ENCODE peak calls at places on chromosomes 1 and 21, in eight cellular contexts. One of them, this sample, is unnamed.

GRCh38 chr1:201719812-201720521 is 109.0 kb upstream of the IPO9 start:
- DNase-seq in uterus: peak; percentile 91
- DNase-seq in AG09309: peak; percentile 82
- DNase-seq in AG04449: no peak
- DNase-seq in IMR-90: peak; percentile 85
- DNase-seq in PC-3: no peak
- DNase-seq in BE2C: peak; percentile 78
- DNase-seq in vagina: no peak
- DNase-seq in this sample: peak; percentile 86

GRCh38 chr1:43171312-43171875 is 696 bp downstream of the EBNA1BP2 start:
- DNase-seq in BE2C: no peak
- DNase-seq in vagina: no peak
- DNase-seq in AG04449: no peak
- DNase-seq in PC-3: no peak
- DNase-seq in IMR-90: peak; percentile 1
- DNase-seq in uterus: no peak
- DNase-seq in AG09309: no peak
- DNase-seq in this sample: no peak

GRCh38 chr1:72286401-72286800 is 4.1 kb upstream of the NEGR1 start:
- DNase-seq in vagina: no peak
- DNase-seq in uterus: no peak
- DNase-seq in PC-3: no peak
- DNase-seq in BE2C: no peak
- DNase-seq in AG04449: no peak
- DNase-seq in IMR-90: no peak
- DNase-seq in AG09309: no peak
- DNase-seq in this sample: no peak

GRCh38 chr1:210360852-210361477 is 32.3 kb downstream of the HHAT start:
- DNase-seq in AG04449: peak; percentile 37
- DNase-seq in vagina: no peak
- DNase-seq in IMR-90: peak; percentile 74
- DNase-seq in BE2C: no peak
- DNase-seq in PC-3: peak; percentile 77
- DNase-seq in uterus: no peak
- DNase-seq in AG09309: no peak
- DNase-seq in this sample: peak; percentile 82

GRCh38 chr21:18521204-18521603 is 117.6 kb upstream of the TMPRSS15 start:
- DNase-seq in BE2C: peak; percentile 28
- DNase-seq in vagina: no peak
- DNase-seq in AG04449: no peak
- DNase-seq in PC-3: no peak
- DNase-seq in uterus: no peak
- DNase-seq in AG09309: no peak
- DNase-seq in IMR-90: no peak
- DNase-seq in this sample: no peak

GRCh38 chr1:148309940-148310500 is 157.9 kb upstream of the NBPF11 start:
- DNase-seq in AG09309: no peak
- DNase-seq in uterus: no peak
- DNase-seq in AG04449: no peak
- DNase-seq in IMR-90: no peak
- DNase-seq in vagina: no peak
- DNase-seq in PC-3: no peak
- DNase-seq in BE2C: no peak
- DNase-seq in this sample: no peak

GRCh38 chr21:30238168-30238567 is 22.3 kb upstream of the CLDN8 start:
- DNase-seq in AG04449: no peak
- DNase-seq in AG09309: no peak
- DNase-seq in PC-3: no peak
- DNase-seq in BE2C: no peak
- DNase-seq in vagina: no peak
- DNase-seq in IMR-90: no peak
- DNase-seq in uterus: no peak
- DNase-seq in this sample: no peak

GRCh38 chr21:21415741-21416140 is 417.5 kb downstream of the NCAM2 start:
- DNase-seq in AG04449: no peak
- DNase-seq in uterus: no peak
- DNase-seq in PC-3: no peak
- DNase-seq in IMR-90: no peak
- DNase-seq in vagina: no peak
- DNase-seq in AG09309: no peak
- DNase-seq in BE2C: no peak
- DNase-seq in this sample: peak; percentile 8

GRCh38 chr1:42674682-42675081 is 7.5 kb upstream of the YBX1 start:
- DNase-seq in IMR-90: no peak
- DNase-seq in uterus: no peak
- DNase-seq in vagina: no peak
- DNase-seq in PC-3: no peak
- DNase-seq in AG04449: no peak
- DNase-seq in AG09309: no peak
- DNase-seq in BE2C: no peak
- DNase-seq in this sample: no peak

GRCh38 chr1:87595384-87595781 is 266.7 kb downstream of the LMO4 start:
- DNase-seq in AG04449: no peak
- DNase-seq in uterus: no peak
- DNase-seq in AG09309: no peak
- DNase-seq in IMR-90: no peak
- DNase-seq in PC-3: no peak
- DNase-seq in vagina: no peak
- DNase-seq in BE2C: no peak
- DNase-seq in this sample: no peak

GRCh38 chr1:240169188-240169587 is 77.5 kb downstream of the FMN2 start:
- DNase-seq in vagina: no peak
- DNase-seq in uterus: no peak
- DNase-seq in BE2C: no peak
- DNase-seq in AG04449: no peak
- DNase-seq in IMR-90: peak; percentile 31
- DNase-seq in PC-3: peak; percentile 69
- DNase-seq in AG09309: no peak
- DNase-seq in this sample: peak; percentile 16

GRCh38 chr21:17388226-17388625 is 124.6 kb upstream of the CXADR start:
- DNase-seq in IMR-90: no peak
- DNase-seq in BE2C: no peak
- DNase-seq in AG09309: no peak
- DNase-seq in AG04449: no peak
- DNase-seq in uterus: no peak
- DNase-seq in PC-3: no peak
- DNase-seq in vagina: no peak
- DNase-seq in this sample: no peak

GRCh38 chr1:92784051-92784638 is 763 bp downstream of the EVI5 start:
- DNase-seq in uterus: peak; percentile 35
- DNase-seq in BE2C: peak; percentile 6
- DNase-seq in PC-3: peak; percentile 61
- DNase-seq in IMR-90: peak; percentile 61
- DNase-seq in AG09309: no peak
- DNase-seq in AG04449: no peak
- DNase-seq in vagina: no peak
- DNase-seq in this sample: peak; percentile 69

GRCh38 chr21:31872072-31872451 is 758 bp upstream of the HUNK start:
- DNase-seq in IMR-90: no peak
- DNase-seq in BE2C: no peak
- DNase-seq in AG09309: no peak
- DNase-seq in PC-3: no peak
- DNase-seq in vagina: no peak
- DNase-seq in AG04449: no peak
- DNase-seq in uterus: no peak
- DNase-seq in this sample: no peak

GRCh38 chr21:43603641-43604504 is 55.4 kb downstream of the HSF2BP start:
- DNase-seq in IMR-90: peak; percentile 67
- DNase-seq in uterus: no peak
- DNase-seq in AG09309: no peak
- DNase-seq in AG04449: no peak
- DNase-seq in vagina: no peak
- DNase-seq in PC-3: no peak
- DNase-seq in BE2C: peak; percentile 30
- DNase-seq in this sample: peak; percentile 59

GRCh38 chr21:33821580-33822322 is 93.9 kb downstream of the ATP5PO start:
- DNase-seq in vagina: no peak
- DNase-seq in PC-3: no peak
- DNase-seq in AG04449: no peak
- DNase-seq in IMR-90: no peak
- DNase-seq in uterus: no peak
- DNase-seq in AG09309: no peak
- DNase-seq in BE2C: no peak
- DNase-seq in this sample: no peak

GRCh38 chr1:10431065-10431730 is 965 bp downstream of the CENPS start:
- DNase-seq in vagina: no peak
- DNase-seq in PC-3: peak; percentile 15
- DNase-seq in AG04449: no peak
- DNase-seq in BE2C: no peak
- DNase-seq in uterus: no peak
- DNase-seq in AG09309: peak; percentile 5
- DNase-seq in IMR-90: no peak
- DNase-seq in this sample: no peak

GRCh38 chr1:231220801-231221200 is 20.2 kb upstream of the GNPAT start:
- DNase-seq in AG09309: no peak
- DNase-seq in vagina: no peak
- DNase-seq in BE2C: no peak
- DNase-seq in uterus: no peak
- DNase-seq in AG04449: no peak
- DNase-seq in IMR-90: no peak
- DNase-seq in PC-3: no peak
- DNase-seq in this sample: no peak
- TF ChIP-seq CTCF in AG09309: no peak
- TF ChIP-seq CTCF in vagina: no peak
- TF ChIP-seq CTCF in BE2C: no peak
- TF ChIP-seq CTCF in uterus: no peak
- TF ChIP-seq CTCF in AG04449: no peak
- TF ChIP-seq CTCF in IMR-90: no peak
- TF ChIP-seq CTCF in PC-3: no peak
- TF ChIP-seq CTCF in this sample: no peak

DNA sequence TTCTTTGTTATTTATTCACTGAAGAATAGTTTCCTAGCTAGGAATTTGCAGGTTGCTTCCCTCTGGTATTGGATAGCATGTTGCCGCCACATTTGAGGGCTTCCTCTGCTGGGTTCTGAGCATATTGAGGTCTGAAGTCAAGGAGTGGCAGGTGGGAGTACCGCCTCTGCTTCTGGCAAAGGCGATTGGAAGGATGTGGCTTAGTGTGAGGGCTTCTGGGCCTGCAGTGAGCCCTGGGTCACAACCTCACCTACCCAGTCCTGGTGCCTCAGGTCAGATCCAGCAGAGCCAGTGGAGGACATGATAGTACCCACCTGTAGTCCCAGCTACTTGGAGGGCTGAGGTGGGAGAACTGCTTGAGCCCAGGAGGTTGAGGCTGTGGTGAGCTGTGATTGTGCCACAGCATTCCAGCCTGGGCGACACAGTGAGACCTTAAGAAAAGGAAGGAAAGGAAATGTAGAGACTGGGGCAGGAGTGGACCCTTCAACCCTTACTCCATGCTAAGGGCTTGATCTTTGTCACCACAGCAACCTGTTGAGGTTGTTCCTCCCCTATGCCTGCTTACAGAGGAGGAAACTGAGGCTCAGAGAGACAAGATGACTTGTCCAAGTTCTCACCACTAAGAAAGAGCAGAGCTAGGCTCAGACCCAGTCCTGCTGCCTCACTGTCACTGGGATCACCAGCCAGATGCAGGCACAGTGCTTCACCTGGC is 22.8 kb downstream of the A3GALT2 start:
- DNase-seq in PC-3: no peak
- DNase-seq in AG09309: no peak
- DNase-seq in BE2C: no peak
- DNase-seq in uterus: no peak
- DNase-seq in AG04449: no peak
- DNase-seq in IMR-90: no peak
- DNase-seq in vagina: no peak
- DNase-seq in this sample: no peak
- H3K4me3 ChIP-seq in PC-3: no peak overlapping the region
- H3K4me3 ChIP-seq in AG09309: no peak overlapping the region
- H3K4me3 ChIP-seq in BE2C: no peak overlapping the region
- H3K4me3 ChIP-seq in uterus: no peak overlapping the region
- H3K4me3 ChIP-seq in AG04449: no peak overlapping the region
- H3K4me3 ChIP-seq in IMR-90: no peak overlapping the region
- H3K4me3 ChIP-seq in vagina: no peak overlapping the region
- H3K4me3 ChIP-seq in this sample: no peak overlapping the region

GRCh38 chr21:23789864-23790263 is 1817.4 kb downstream of the MRPL39 start:
- DNase-seq in BE2C: no peak
- DNase-seq in AG04449: no peak
- DNase-seq in PC-3: no peak
- DNase-seq in vagina: no peak
- DNase-seq in AG09309: no peak
- DNase-seq in IMR-90: no peak
- DNase-seq in uterus: no peak
- DNase-seq in this sample: no peak
- TF ChIP-seq CTCF in BE2C: no peak
- TF ChIP-seq CTCF in AG04449: no peak
- TF ChIP-seq CTCF in PC-3: no peak
- TF ChIP-seq CTCF in vagina: no peak
- TF ChIP-seq CTCF in AG09309: no peak
- TF ChIP-seq CTCF in IMR-90: no peak
- TF ChIP-seq CTCF in uterus: no peak
- TF ChIP-seq CTCF in this sample: no peak

GRCh38 chr21:23890652-23891051 is 1716.6 kb downstream of the MRPL39 start:
- DNase-seq in uterus: no peak
- DNase-seq in IMR-90: no peak
- DNase-seq in PC-3: no peak
- DNase-seq in AG04449: no peak
- DNase-seq in BE2C: no peak
- DNase-seq in vagina: no peak
- DNase-seq in AG09309: no peak
- DNase-seq in this sample: no peak

GRCh38 chr21:23887709-23888303 is 1719.5 kb downstream of the MRPL39 start:
- DNase-seq in PC-3: no peak
- DNase-seq in uterus: no peak
- DNase-seq in AG04449: no peak
- DNase-seq in AG09309: no peak
- DNase-seq in IMR-90: no peak
- DNase-seq in vagina: no peak
- DNase-seq in BE2C: no peak
- DNase-seq in this sample: no peak

GRCh38 chr21:23881783-23882182 is 1725.5 kb downstream of the MRPL39 start:
- DNase-seq in BE2C: no peak
- DNase-seq in IMR-90: no peak
- DNase-seq in AG09309: no peak
- DNase-seq in AG04449: no peak
- DNase-seq in vagina: no peak
- DNase-seq in uterus: no peak
- DNase-seq in PC-3: no peak
- DNase-seq in this sample: no peak

GRCh38 chr21:23886828-23887708 is 1720.2 kb downstream of the MRPL39 start:
- DNase-seq in vagina: no peak
- DNase-seq in uterus: no peak
- DNase-seq in AG09309: no peak
- DNase-seq in BE2C: no peak
- DNase-seq in AG04449: no peak
- DNase-seq in IMR-90: no peak
- DNase-seq in PC-3: no peak
- DNase-seq in this sample: no peak
- H3K4me3 ChIP-seq in vagina: no peak overlapping the region
- H3K4me3 ChIP-seq in uterus: no peak overlapping the region
- H3K4me3 ChIP-seq in AG09309: no peak overlapping the region
- H3K4me3 ChIP-seq in BE2C: no peak overlapping the region
- H3K4me3 ChIP-seq in AG04449: no peak overlapping the region
- H3K4me3 ChIP-seq in IMR-90: no peak overlapping the region
- H3K4me3 ChIP-seq in PC-3: no peak overlapping the region
- H3K4me3 ChIP-seq in this sample: no peak overlapping the region

DNA sequence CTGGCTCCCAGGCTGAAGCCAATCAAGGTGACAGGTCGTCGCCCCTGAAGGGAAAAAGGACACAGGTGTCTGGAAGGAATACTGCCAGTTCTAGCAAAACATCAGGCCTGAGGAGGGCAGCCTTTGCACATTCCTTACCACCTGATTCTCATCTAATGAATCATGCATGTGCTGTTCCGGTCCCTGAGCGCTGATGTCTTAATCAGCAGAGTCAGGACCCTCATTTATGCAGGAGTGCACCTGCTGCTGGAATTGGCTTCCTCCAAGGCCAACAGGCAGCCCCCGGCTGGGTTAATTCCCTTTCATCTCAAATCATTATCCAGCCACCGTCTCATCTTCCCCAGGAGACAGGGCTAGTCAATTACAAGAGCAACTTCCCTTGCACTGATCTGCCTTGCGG is 62.3 kb downstream of the TMCO4 start:
- DNase-seq in uterus: no peak
- DNase-seq in vagina: no peak
- DNase-seq in BE2C: no peak
- DNase-seq in AG04449: no peak
- DNase-seq in PC-3: peak; percentile 77
- DNase-seq in IMR-90: no peak
- DNase-seq in AG09309: no peak
- DNase-seq in this sample: peak; percentile 11
- TF ChIP-seq CTCF in uterus: no peak
- TF ChIP-seq CTCF in vagina: no peak
- TF ChIP-seq CTCF in BE2C: no peak
- TF ChIP-seq CTCF in AG04449: peak; percentile 27
- TF ChIP-seq CTCF in PC-3: peak; percentile 63
- TF ChIP-seq CTCF in IMR-90: peak; percentile 19
- TF ChIP-seq CTCF in AG09309: peak; percentile 35
- TF ChIP-seq CTCF in this sample: peak; percentile 24

This sample was measured in astrocyte of the spinal cord.